ENCODE peak calls at places on chromosome 4, in seven cellular contexts. One of them, this sample, is unnamed.

GRCh38 chr4:186725422-186726149 is 1.9 kb upstream of the FAT1 start:
- DNase-seq in H1: peak
- DNase-seq in K562: peak
- DNase-seq in GM12878: no peak
- DNase-seq in HepG2: peak
- DNase-seq in SK-N-SH: peak
- DNase-seq in HCT116: peak
- DNase-seq in this sample: no peak

GRCh38 chr4:169582203-169582602 is 30.2 kb downstream of the NEK1 start:
- DNase-seq in H1: no peak
- DNase-seq in HCT116: no peak
- DNase-seq in HepG2: no peak
- DNase-seq in SK-N-SH: no peak
- DNase-seq in K562: no peak
- DNase-seq in GM12878: peak
- DNase-seq in this sample: peak

GRCh38 chr4:93029774-93030173 is 726.0 kb downstream of the GRID2 start:
- DNase-seq in HCT116: no peak
- DNase-seq in H1: no peak
- DNase-seq in SK-N-SH: no peak
- DNase-seq in HepG2: no peak
- DNase-seq in GM12878: no peak
- DNase-seq in K562: no peak
- DNase-seq in this sample: no peak

GRCh38 chr4:13920901-13921300 is 293.4 kb upstream of the BOD1L1 start:
- DNase-seq in H1: no peak
- DNase-seq in HepG2: peak
- DNase-seq in HCT116: no peak
- DNase-seq in GM12878: no peak
- DNase-seq in K562: no peak
- DNase-seq in SK-N-SH: no peak
- DNase-seq in this sample: no peak

GRCh38 chr4:31984872-31985271 is 1264.7 kb downstream of the PCDH7 start:
- DNase-seq in GM12878: no peak
- DNase-seq in H1: no peak
- DNase-seq in SK-N-SH: no peak
- DNase-seq in HepG2: no peak
- DNase-seq in K562: no peak
- DNase-seq in HCT116: no peak
- DNase-seq in this sample: no peak

GRCh38 chr4:110196206-110196870 is 2.1 kb downstream of the ELOVL6 start:
- DNase-seq in GM12878: no peak
- DNase-seq in HCT116: no peak
- DNase-seq in HepG2: peak
- DNase-seq in H1: peak
- DNase-seq in K562: peak
- DNase-seq in SK-N-SH: peak
- DNase-seq in this sample: peak

GRCh38 chr4:42150653-42151567 is 1.5 kb downstream of the BEND4 start:
- DNase-seq in K562: no peak
- DNase-seq in HepG2: no peak
- DNase-seq in SK-N-SH: peak
- DNase-seq in HCT116: no peak
- DNase-seq in GM12878: no peak
- DNase-seq in H1: peak
- DNase-seq in this sample: no peak

GRCh38 chr4:23931489-23931830 is 41.6 kb upstream of the PPARGC1A start:
- DNase-seq in GM12878: no peak
- DNase-seq in HepG2: no peak
- DNase-seq in SK-N-SH: no peak
- DNase-seq in H1: no peak
- DNase-seq in K562: no peak
- DNase-seq in HCT116: no peak
- DNase-seq in this sample: no peak

GRCh38 chr4:8176547-8177399 is 18.2 kb upstream of the ABLIM2 start:
- DNase-seq in HepG2: peak
- DNase-seq in SK-N-SH: peak
- DNase-seq in H1: peak
- DNase-seq in HCT116: peak
- DNase-seq in K562: peak
- DNase-seq in GM12878: no peak
- DNase-seq in this sample: peak

GRCh38 chr4:159777689-159778088 is 674.8 kb downstream of the RAPGEF2 start:
- DNase-seq in HCT116: no peak
- DNase-seq in H1: no peak
- DNase-seq in SK-N-SH: no peak
- DNase-seq in HepG2: no peak
- DNase-seq in GM12878: no peak
- DNase-seq in K562: no peak
- DNase-seq in this sample: no peak

GRCh38 chr4:112029642-112030235 is 115.5 kb upstream of the FAM241A start:
- DNase-seq in H1: no peak
- DNase-seq in K562: no peak
- DNase-seq in GM12878: no peak
- DNase-seq in HepG2: no peak
- DNase-seq in SK-N-SH: no peak
- DNase-seq in HCT116: no peak
- DNase-seq in this sample: no peak

GRCh38 chr4:115664285-115664684 is 550.9 kb upstream of the NDST4 start:
- DNase-seq in H1: no peak
- DNase-seq in HCT116: no peak
- DNase-seq in HepG2: no peak
- DNase-seq in GM12878: no peak
- DNase-seq in K562: no peak
- DNase-seq in SK-N-SH: peak
- DNase-seq in this sample: no peak

GRCh38 chr4:5888222-5888701 is 4.6 kb downstream of the CRMP1 start:
- DNase-seq in K562: no peak
- DNase-seq in H1: peak
- DNase-seq in SK-N-SH: peak
- DNase-seq in HCT116: no peak
- DNase-seq in GM12878: no peak
- DNase-seq in HepG2: no peak
- DNase-seq in this sample: no peak

GRCh38 chr4:52172166-52172565 is 121.1 kb downstream of the SPATA18 start:
- DNase-seq in SK-N-SH: no peak
- DNase-seq in K562: no peak
- DNase-seq in GM12878: no peak
- DNase-seq in HepG2: no peak
- DNase-seq in H1: no peak
- DNase-seq in HCT116: no peak
- DNase-seq in this sample: no peak

GRCh38 chr4:155521382-155521781 is 144.6 kb upstream of the MAP9 start:
- DNase-seq in SK-N-SH: no peak
- DNase-seq in GM12878: no peak
- DNase-seq in HCT116: no peak
- DNase-seq in K562: no peak
- DNase-seq in HepG2: no peak
- DNase-seq in H1: no peak
- DNase-seq in this sample: no peak

GRCh38 chr4:7635435-7635834 is 200.7 kb upstream of the PSAPL1 start:
- DNase-seq in HepG2: no peak
- DNase-seq in HCT116: no peak
- DNase-seq in H1: no peak
- DNase-seq in GM12878: no peak
- DNase-seq in SK-N-SH: no peak
- DNase-seq in K562: no peak
- DNase-seq in this sample: no peak

GRCh38 chr4:140839888-140840790 is 84.0 kb upstream of the TBC1D9 start:
- DNase-seq in GM12878: no peak
- DNase-seq in HCT116: no peak
- DNase-seq in H1: no peak
- DNase-seq in K562: no peak
- DNase-seq in HepG2: no peak
- DNase-seq in SK-N-SH: no peak
- DNase-seq in this sample: no peak

GRCh38 chr4:119337010-119337409 is 15.1 kb upstream of the FABP2 start:
- DNase-seq in SK-N-SH: no peak
- DNase-seq in GM12878: no peak
- DNase-seq in HCT116: no peak
- DNase-seq in H1: no peak
- DNase-seq in K562: no peak
- DNase-seq in HepG2: no peak
- DNase-seq in this sample: no peak
- TF ChIP-seq JUND in SK-N-SH: no peak
- TF ChIP-seq JUND in GM12878: no peak
- TF ChIP-seq JUND in HCT116: no peak
- TF ChIP-seq JUND in H1: no peak
- TF ChIP-seq JUND in K562: no peak
- TF ChIP-seq JUND in HepG2: no peak
- TF ChIP-seq JUND in this sample: no peak

DNA sequence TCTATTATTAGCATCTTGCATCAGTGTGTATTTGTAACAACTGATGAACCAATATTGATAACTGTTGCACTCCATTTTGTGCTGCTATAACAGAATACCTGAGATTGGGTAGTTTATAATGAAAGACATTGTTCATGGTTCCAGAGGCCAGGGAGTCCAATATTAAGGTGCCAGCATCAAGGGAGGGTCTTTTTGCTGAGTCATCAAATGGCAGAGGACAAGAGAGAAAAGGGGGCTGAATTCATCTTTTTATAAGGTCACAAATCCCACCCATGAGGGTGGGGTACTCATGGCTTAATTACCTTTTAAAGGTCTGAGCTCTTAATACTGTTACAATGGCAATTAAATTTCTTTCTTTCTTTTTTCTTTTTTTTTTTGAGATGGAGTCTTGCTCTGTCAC is 7.2 kb downstream of the MYOZ2 start:
- DNase-seq in H1: no peak
- DNase-seq in K562: no peak
- DNase-seq in GM12878: no peak
- DNase-seq in SK-N-SH: no peak
- DNase-seq in HCT116: no peak
- DNase-seq in HepG2: no peak
- DNase-seq in this sample: no peak
- TF ChIP-seq JUND in H1: no peak
- TF ChIP-seq JUND in K562: no peak
- TF ChIP-seq JUND in GM12878: no peak
- TF ChIP-seq JUND in SK-N-SH: no peak
- TF ChIP-seq JUND in HCT116: no peak
- TF ChIP-seq JUND in HepG2: no peak
- TF ChIP-seq JUND in this sample: no peak

GRCh38 chr4:89823416-89823815 is 13.5 kb downstream of the SNCA start:
- DNase-seq in H1: no peak
- DNase-seq in GM12878: no peak
- DNase-seq in K562: no peak
- DNase-seq in HepG2: no peak
- DNase-seq in SK-N-SH: no peak
- DNase-seq in HCT116: no peak
- DNase-seq in this sample: no peak
- TF ChIP-seq JUND in H1: no peak
- TF ChIP-seq JUND in GM12878: no peak
- TF ChIP-seq JUND in K562: no peak
- TF ChIP-seq JUND in HepG2: no peak
- TF ChIP-seq JUND in SK-N-SH: no peak
- TF ChIP-seq JUND in HCT116: no peak
- TF ChIP-seq JUND in this sample: no peak

GRCh38 chr4:39977489-39978377 is at the start of gene PDS5A:
- DNase-seq in GM12878: peak
- DNase-seq in HepG2: peak
- DNase-seq in H1: peak
- DNase-seq in K562: peak
- DNase-seq in HCT116: peak
- DNase-seq in SK-N-SH: peak
- DNase-seq in this sample: peak

GRCh38 chr4:39975488-39976089 is 2.1 kb downstream of the PDS5A start:
- DNase-seq in H1: no peak
- DNase-seq in HCT116: no peak
- DNase-seq in HepG2: no peak
- DNase-seq in SK-N-SH: no peak
- DNase-seq in K562: no peak
- DNase-seq in GM12878: no peak
- DNase-seq in this sample: no peak

GRCh38 chr4:39978378-39978775 is 666 bp upstream of the PDS5A start:
- DNase-seq in HCT116: no peak
- DNase-seq in H1: no peak
- DNase-seq in SK-N-SH: no peak
- DNase-seq in K562: no peak
- DNase-seq in GM12878: no peak
- DNase-seq in HepG2: no peak
- DNase-seq in this sample: no peak

GRCh38 chr4:39976141-39976944 is 1.4 kb downstream of the PDS5A start:
- DNase-seq in HepG2: peak
- DNase-seq in SK-N-SH: peak
- DNase-seq in K562: peak
- DNase-seq in HCT116: peak
- DNase-seq in H1: peak
- DNase-seq in GM12878: no peak
- DNase-seq in this sample: peak

GRCh38 chr4:39976945-39977488 is 694 bp downstream of the PDS5A start:
- DNase-seq in H1: no peak
- DNase-seq in K562: peak
- DNase-seq in GM12878: no peak
- DNase-seq in HepG2: no peak
- DNase-seq in HCT116: no peak
- DNase-seq in SK-N-SH: no peak
- DNase-seq in this sample: no peak
- TF ChIP-seq JUND in H1: no peak
- TF ChIP-seq JUND in K562: no peak
- TF ChIP-seq JUND in GM12878: no peak
- TF ChIP-seq JUND in HepG2: no peak
- TF ChIP-seq JUND in HCT116: no peak
- TF ChIP-seq JUND in SK-N-SH: no peak
- TF ChIP-seq JUND in this sample: no peak

GRCh38 chr4:80489798-80490197 is 154.3 kb downstream of the CFAP299 start:
- DNase-seq in K562: no peak
- DNase-seq in HepG2: no peak
- DNase-seq in SK-N-SH: no peak
- DNase-seq in HCT116: no peak
- DNase-seq in H1: no peak
- DNase-seq in GM12878: no peak
- DNase-seq in this sample: no peak
- TF ChIP-seq JUND in K562: no peak
- TF ChIP-seq JUND in HepG2: no peak
- TF ChIP-seq JUND in SK-N-SH: no peak
- TF ChIP-seq JUND in HCT116: no peak
- TF ChIP-seq JUND in H1: no peak
- TF ChIP-seq JUND in GM12878: no peak
- TF ChIP-seq JUND in this sample: no peak